ENCODE peak calls at places on chromosomes 16 and 17, in seven cellular contexts. Y is esophagus muscularis mucosa, Q is A549, D is ovary, U is stomach, T is transverse colon, N is tibial nerve. C is an unnamed sample.

GRCh38 chr17:48357727-48358126 is 72.3 kb downstream of the SKAP1 start:
- DNase-seq in Q (no peak), U (no peak), Y (no peak), D (no peak), N (no peak), T (no peak), C (no peak)

GRCh38 chr16:85753559-85753958 is 2.7 kb upstream of the C16orf74 start:
- DNase-seq in U (peak; percentile 85), T (peak; percentile 31), Q (no peak), Y (no peak), D (no peak), N (no peak), C (no peak)

GRCh38 chr16:89322381-89323119 is 105.0 kb downstream of the ZNF778 start:
- DNase-seq in D (peak; percentile 61), T (no peak), Q (peak; percentile 70), U (no peak), Y (no peak), N (no peak), C (no peak)

GRCh38 chr17:17983376-17983775 is 10.7 kb downstream of the DRC3 start:
- DNase-seq in Q (no peak), Y (no peak), T (peak; percentile 24), U (peak; percentile 83), N (no peak), D (no peak), C (no peak)

GRCh38 chr17:32777436-32777835 is 99.5 kb downstream of the MYO1D start:
- DNase-seq in U (no peak), Q (peak; percentile 21), T (no peak), Y (no peak), N (no peak), D (no peak), C (no peak)

GRCh38 chr17:52762794-52763167 is 604.3 kb upstream of the CA10 start:
- DNase-seq in U (no peak), Y (no peak), Q (no peak), N (no peak), D (no peak), T (no peak), C (no peak)

GRCh38 chr16:54430491-54431030 is 144.0 kb upstream of the IRX3 start:
- DNase-seq in N (no peak), T (no peak), Y (no peak), U (no peak), Q (no peak), D (no peak), C (peak; percentile 56)

GRCh38 chr17:75348386-75349012 is 57.0 kb downstream of the GRB2 start:
- DNase-seq in Q (no peak), D (no peak), N (no peak), Y (no peak), U (no peak), T (no peak), C (no peak)

GRCh38 chr16:89060207-89060794 is 33.4 kb upstream of the ACSF3 start:
- DNase-seq in U (no peak), N (no peak), Q (no peak), T (no peak), D (no peak), Y (no peak), C (no peak)

GRCh38 chr17:77392376-77393273 is 251.9 kb downstream of the SEC14L1 start:
- DNase-seq in Q (peak; percentile 73), D (peak; percentile 80), N (no peak), U (peak; percentile 63), Y (no peak), T (peak; percentile 68), C (no peak)

DNA sequence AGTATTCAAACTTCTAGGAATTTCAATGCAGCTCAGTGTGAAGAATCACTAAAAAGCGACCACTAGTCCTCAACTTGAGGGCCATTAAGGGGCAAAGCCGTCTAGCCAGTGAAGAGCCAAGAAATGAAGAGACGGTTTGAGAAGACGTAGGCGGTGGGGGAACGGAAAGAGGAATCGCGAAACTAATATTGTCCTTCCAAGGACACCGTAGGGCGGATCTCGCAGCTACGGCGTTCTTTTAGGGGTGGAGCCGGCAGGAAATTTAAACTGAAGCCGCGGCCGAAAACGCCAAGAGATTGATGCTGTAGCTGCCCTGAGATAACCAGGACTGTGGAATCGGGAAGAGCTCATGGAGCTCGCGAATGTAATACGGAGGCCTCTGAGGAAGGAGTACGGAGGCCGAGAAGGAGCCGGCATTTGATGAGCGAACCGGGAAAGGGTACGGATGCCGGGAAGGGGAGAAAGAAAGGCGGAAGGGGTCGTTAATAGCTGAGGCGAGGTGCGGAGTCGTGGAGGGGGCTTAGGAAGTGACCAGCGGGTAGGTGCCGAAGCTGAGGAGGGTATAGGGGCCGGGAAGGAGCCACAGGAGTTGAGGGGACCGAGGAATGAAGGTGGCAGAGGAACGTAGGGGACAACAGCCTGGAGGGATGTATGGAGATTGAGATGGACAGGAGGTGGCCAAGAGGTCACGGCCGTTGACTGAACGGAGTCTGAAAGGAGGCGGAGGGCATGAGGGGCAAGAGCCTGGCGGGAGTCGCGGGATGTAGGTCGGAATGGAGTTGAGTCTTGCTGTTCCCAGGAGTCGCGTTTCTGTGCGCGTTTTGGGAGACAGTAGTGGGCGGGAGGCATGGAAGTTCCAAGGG is at the start of gene DBF4B:
- DNase-seq in T (peak; percentile 88), U (peak; percentile 77), D (peak; percentile 76), Q (peak; percentile 99), N (peak; percentile 28), Y (peak; percentile 92), C (peak; percentile 87)
- TF ChIP-seq POLR2A in T (no peak), U (no peak), D (peak; percentile 9), Q (peak; percentile 57), N (no peak), Y (no peak), C (no peak)

DNA sequence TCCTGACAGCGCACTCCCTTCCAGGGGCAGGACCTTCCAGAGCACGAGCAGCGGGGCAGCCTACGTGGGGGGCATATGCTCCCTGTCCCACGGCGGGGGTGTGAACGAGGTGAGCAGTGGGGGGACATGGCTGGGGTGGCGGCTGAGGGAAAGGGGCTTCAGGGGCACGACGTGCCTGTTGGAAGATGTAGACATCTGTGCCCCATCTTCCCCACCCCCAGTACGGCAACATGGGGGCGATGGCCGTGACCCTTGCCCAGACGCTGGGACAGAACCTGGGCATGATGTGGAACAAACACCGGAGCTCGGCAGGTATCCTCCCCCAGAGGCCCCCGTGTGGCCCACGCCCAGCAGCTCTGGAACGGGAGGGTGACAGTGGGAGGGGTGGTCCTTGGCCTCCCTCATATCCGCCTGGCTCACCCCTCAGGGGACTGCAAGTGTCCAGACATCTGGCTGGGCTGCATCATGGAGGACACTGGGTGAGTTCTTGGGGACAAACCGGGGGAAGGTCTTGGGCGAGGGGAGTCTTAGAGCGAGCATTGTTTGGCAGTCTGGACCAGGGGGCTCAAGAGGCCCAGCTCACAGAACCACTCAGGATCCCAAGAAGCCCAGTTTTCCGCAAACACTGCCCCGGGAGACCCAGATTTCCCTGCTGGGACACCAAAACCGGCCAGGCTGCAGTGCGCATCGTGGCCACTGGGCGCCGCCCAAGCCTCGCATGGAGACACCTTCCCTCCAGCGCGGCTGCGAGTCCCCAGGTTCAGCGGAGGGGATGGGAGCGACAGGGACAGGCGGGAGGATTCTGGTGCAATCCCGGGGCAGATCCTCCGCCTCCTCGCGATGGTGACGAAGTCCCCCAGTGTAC is 15.7 kb downstream of the ADAM11 start:
- DNase-seq in T (peak; percentile 90), N (peak; percentile 84), D (peak; percentile 73), U (peak; percentile 92), Y (peak; percentile 97), Q (peak; percentile 99), C (peak; percentile 92)
- H3K27ac ChIP-seq in T (peak overlapping the region; percentile 85), N (no peak overlapping the region), D (no peak overlapping the region), U (no peak overlapping the region), Y (peak overlapping the region; percentile 60), Q (peak overlapping the region; percentile 64), C (no peak overlapping the region)

GRCh38 chr16:82452002-82452741 is 174.6 kb upstream of the CDH13 start:
- DNase-seq in Q (no peak), Y (peak; percentile 87), D (no peak), T (no peak), U (no peak), N (no peak), C (no peak)

GRCh38 chr16:82454566-82454965 is 172.2 kb upstream of the CDH13 start:
- DNase-seq in N (no peak), Y (peak; percentile 26), T (no peak), U (no peak), D (no peak), Q (no peak), C (no peak)

GRCh38 chr16:82451449-82451848 is 175.3 kb upstream of the CDH13 start:
- DNase-seq in N (no peak), Q (no peak), T (no peak), U (no peak), D (no peak), Y (no peak), C (no peak)

GRCh38 chr16:82456683-82457082 is 170.1 kb upstream of the CDH13 start:
- DNase-seq in D (no peak), Y (no peak), N (no peak), Q (peak; percentile 52), U (peak; percentile 69), T (peak; percentile 53), C (no peak)

DNA sequence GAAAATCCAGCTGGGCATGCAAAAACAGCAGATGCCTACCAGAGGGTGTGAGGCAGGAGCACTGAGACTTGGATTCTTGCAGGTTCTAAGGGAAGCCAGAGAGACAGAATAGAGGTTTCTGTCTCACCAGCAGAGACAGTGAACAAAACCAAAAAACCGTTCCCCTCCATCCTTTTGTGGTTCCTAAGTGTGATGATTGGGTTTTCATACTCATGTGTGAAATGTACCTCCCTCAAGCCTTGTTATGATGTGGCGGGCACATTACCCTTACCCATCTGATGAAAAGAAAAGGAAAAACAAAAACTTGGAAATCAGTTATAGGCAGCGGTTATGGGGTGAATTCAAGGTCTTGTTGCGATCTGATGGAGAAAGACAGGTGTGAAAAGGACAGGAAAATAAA is 172.6 kb upstream of the CDH13 start:
- DNase-seq in Q (no peak), T (no peak), U (no peak), N (no peak), Y (peak; percentile 53), D (no peak), C (no peak)
- TF ChIP-seq EP300 in Q (no peak), T (no peak), U (no peak), N (no peak), Y (no peak), D (no peak), C (no peak)

GRCh38 chr17:40481106-40481505 is 20.3 kb downstream of the TNS4 start:
- DNase-seq in Q (no peak), D (no peak), N (no peak), Y (no peak), U (no peak), T (no peak), C (no peak)

GRCh38 chr17:40477796-40478195 is 23.6 kb downstream of the TNS4 start:
- DNase-seq in U (no peak), T (no peak), D (no peak), Y (no peak), N (no peak), Q (no peak), C (no peak)

GRCh38 chr17:40480501-40481003 is 20.9 kb downstream of the TNS4 start:
- DNase-seq in N (no peak), D (no peak), Q (peak; percentile 59), T (peak; percentile 47), U (peak; percentile 30), Y (no peak), C (no peak)

GRCh38 chr17:40479754-40480480 is 21.5 kb downstream of the TNS4 start:
- DNase-seq in T (no peak), Y (no peak), N (no peak), U (no peak), D (no peak), Q (no peak), C (no peak)

DNA sequence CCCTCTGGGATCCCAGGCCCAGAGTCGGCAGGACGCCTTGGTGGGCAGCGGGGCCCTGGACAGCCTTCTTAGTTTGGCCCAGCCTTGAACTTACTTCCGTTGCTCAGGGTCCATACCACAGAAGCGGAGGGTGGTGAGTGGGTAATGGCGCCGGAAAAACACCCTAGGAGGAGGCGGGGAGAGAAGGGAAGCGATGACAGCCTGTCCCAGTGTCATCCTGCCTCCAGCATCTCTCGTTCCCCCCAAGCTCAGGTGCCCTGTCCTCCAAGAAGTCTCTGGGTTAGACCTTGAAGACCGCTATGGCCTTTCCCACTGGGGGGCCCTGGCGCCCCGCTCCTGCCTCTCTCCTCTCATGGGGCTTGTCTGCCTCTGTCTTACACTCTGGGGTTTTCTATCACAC is 22.9 kb downstream of the TNS4 start:
- DNase-seq in U (no peak), N (no peak), Q (no peak), T (no peak), Y (no peak), D (no peak), C (no peak)
- TF ChIP-seq POLR2A in U (no peak), N (no peak), Q (no peak), T (no peak), Y (no peak), D (no peak), C (no peak)